ENCODE peak calls at places on chromosomes 13 and 19, in six cellular contexts. V is mucosa of descending colon, I is tibial nerve, Q is fibroblast of lung, T is choroid plexus epithelial cell, G is GM10248. N is an unnamed sample.

GRCh38 chr13:30125422-30126073 is 181.8 kb downstream of the KATNAL1 start:
- DNase-seq in V (no peak), I (peak; percentile 59), Q (peak; percentile 93), T (peak; percentile 96), G (no peak), N (no peak)

GRCh38 chr13:80235559-80236296 is 105.2 kb downstream of the SPRY2 start:
- DNase-seq in V (no peak), I (no peak), Q (peak; percentile 25), T (peak; percentile 63), G (no peak), N (no peak)

GRCh38 chr19:39546599-39546998 is 6.6 kb upstream of the EID2 start:
- DNase-seq in V (no peak), I (no peak), Q (no peak), T (no peak), G (no peak), N (no peak)

GRCh38 chr13:63855457-63856118 is 2439.9 kb upstream of the PCDH20 start:
- DNase-seq in V (no peak), I (no peak), Q (no peak), T (peak; percentile 63), G (no peak), N (no peak)

GRCh38 chr13:83312194-83312593 is 570.1 kb downstream of the SLITRK1 start:
- DNase-seq in V (no peak), I (no peak), Q (no peak), T (peak; percentile 49), G (no peak), N (no peak)

GRCh38 chr13:100230813-100231575 is 142.1 kb downstream of the PCCA start:
- DNase-seq in V (no peak), I (no peak), Q (no peak), T (peak; percentile 34), G (no peak), N (peak; percentile 13)

GRCh38 chr19:23015660-23016059 is 12.7 kb upstream of the ZNF728 start:
- DNase-seq in V (no peak), I (no peak), Q (no peak), T (no peak), G (no peak), N (no peak)

GRCh38 chr19:49214701-49215100 is 57.1 kb downstream of the TRPM4 start:
- DNase-seq in V (no peak), I (no peak), Q (no peak), T (no peak), G (peak; percentile 56), N (peak; percentile 59)

GRCh38 chr19:38793186-38793585 is 4.2 kb downstream of the LGALS7B start:
- DNase-seq in V (no peak), I (no peak), Q (peak; percentile 50), T (peak; percentile 64), G (no peak), N (no peak)

GRCh38 chr19:15141143-15141542 is 33.9 kb downstream of the SYDE1 start:
- DNase-seq in V (no peak), I (no peak), Q (no peak), T (no peak), G (no peak), N (no peak)

GRCh38 chr19:15454371-15454800 is 4.6 kb upstream of the WIZ start:
- DNase-seq in V (no peak), I (no peak), Q (no peak), T (no peak), G (no peak), N (no peak)

GRCh38 chr19:39154626-39155100 is 29.1 kb downstream of the PAK4 start:
- DNase-seq in V (peak; percentile 71), I (no peak), Q (no peak), T (peak; percentile 18), G (no peak), N (no peak)

GRCh38 chr13:30111810-30112209 is 195.5 kb downstream of the KATNAL1 start:
- DNase-seq in V (no peak), I (no peak), Q (no peak), T (no peak), G (peak; percentile 41), N (peak; percentile 48)

GRCh38 chr13:41284512-41285288 is 21.3 kb upstream of the MTRF1 start:
- DNase-seq in V (no peak), I (no peak), Q (peak; percentile 48), T (peak; percentile 69), G (no peak), N (no peak)

GRCh38 chr19:15288146-15288963 is 44.0 kb downstream of the BRD4 start:
- DNase-seq in V (peak; percentile 72), I (no peak), Q (no peak), T (no peak), G (no peak), N (no peak)

GRCh38 chr13:48829536-48829935 is 146.2 kb upstream of the FNDC3A start:
- DNase-seq in V (no peak), I (no peak), Q (no peak), T (no peak), G (no peak), N (no peak)

GRCh38 chr19:51027126-51027806 is 850 bp upstream of the KLK11 start:
- DNase-seq in V (no peak), I (no peak), Q (no peak), T (no peak), G (no peak), N (no peak)

GRCh38 chr19:36916991-36917390 is 859 bp downstream of the ZNF568 start:
- DNase-seq in V (no peak), I (no peak), Q (peak; percentile 55), T (peak; percentile 55), G (no peak), N (no peak)

GRCh38 chr13:46607768-46608553 is 55.0 kb downstream of the LRCH1 start:
- DNase-seq in V (no peak), I (no peak), Q (no peak), T (no peak), G (no peak), N (no peak)

GRCh38 chr13:31890946-31891345 is 140.6 kb upstream of the FRY start:
- DNase-seq in V (no peak), I (no peak), Q (no peak), T (no peak), G (no peak), N (no peak)

GRCh38 chr19:821228-821975 is at the start of gene PLPPR3:
- DNase-seq in V (no peak), I (no peak), Q (no peak), T (no peak), G (no peak), N (no peak)

GRCh38 chr13:102402292-102402691 is 444 bp upstream of the FGF14 start:
- DNase-seq in V (no peak), I (no peak), Q (peak; percentile 70), T (peak; percentile 41), G (peak; percentile 27), N (no peak)

GRCh38 chr13:41740479-41740878 is 220.4 kb downstream of the VWA8 start:
- DNase-seq in V (no peak), I (no peak), Q (no peak), T (peak; percentile 10), G (no peak), N (no peak)

GRCh38 chr13:94967183-94968039 is 255.1 kb upstream of the SOX21 start:
- DNase-seq in V (no peak), I (no peak), Q (peak; percentile 17), T (peak; percentile 19), G (peak; percentile 37), N (peak; percentile 45)

DNA sequence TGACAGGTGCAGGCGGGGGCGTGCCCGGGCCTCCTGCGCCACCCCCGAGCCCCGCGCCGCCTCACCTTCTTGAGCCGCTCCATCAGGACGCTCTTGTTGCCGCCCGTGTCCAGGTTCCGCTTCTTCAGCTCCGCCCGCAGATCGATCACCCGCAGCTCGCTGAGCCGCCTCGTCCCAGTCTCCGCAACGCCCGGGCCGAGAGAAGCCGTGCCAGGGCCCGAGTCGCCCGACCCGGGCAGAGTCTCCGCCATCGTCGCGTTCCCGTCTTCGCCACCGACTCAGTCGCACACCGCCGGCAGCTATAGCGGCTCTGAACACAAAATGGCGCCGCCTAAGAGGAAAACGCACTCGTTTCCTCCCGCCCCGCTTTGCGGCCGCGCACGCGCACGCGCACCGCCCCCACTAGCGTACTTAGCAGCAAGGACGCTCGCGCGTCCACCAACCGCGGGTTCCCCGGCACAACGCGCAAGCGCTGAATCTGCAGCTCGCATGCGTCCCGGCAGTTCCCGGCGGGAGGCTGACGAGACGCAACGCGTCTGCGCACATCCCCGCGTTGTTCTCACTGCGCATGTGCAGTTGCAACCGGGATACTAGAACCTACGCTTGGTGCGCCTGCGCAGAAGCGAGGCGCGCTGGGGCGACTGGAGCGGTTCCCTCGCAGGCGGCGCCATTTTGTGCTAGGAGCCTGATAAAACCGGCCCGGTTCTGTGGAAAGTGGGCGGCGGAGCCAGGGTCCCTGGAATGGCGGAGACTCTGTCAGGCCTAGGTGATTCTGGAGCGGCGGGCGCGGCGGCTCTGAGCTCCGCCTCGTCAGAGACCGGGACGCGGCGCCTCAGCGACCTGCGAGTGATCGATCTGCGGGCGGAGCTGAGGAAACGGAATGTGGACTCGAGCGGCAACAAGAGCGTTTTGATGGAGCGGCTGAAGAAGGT is at the start of the genes SAFB and SAFB2:
- DNase-seq in V (peak; percentile 100), I (peak; percentile 96), Q (peak; percentile 100), T (peak; percentile 100), G (peak; percentile 99), N (peak; percentile 99)
- TF ChIP-seq CTCF in V (no peak), I (no peak), Q (no peak), T (no peak), G (no peak), N (no peak)

GRCh38 chr19:18203863-18204393 is at the start of gene RAB3A:
- DNase-seq in V (peak; percentile 100), I (peak; percentile 100), Q (peak; percentile 100), T (peak; percentile 100), G (peak; percentile 99), N (peak; percentile 98)
- TF ChIP-seq CTCF in V (peak; percentile 43), I (no peak), Q (no peak), T (no peak), G (no peak), N (no peak)

DNA sequence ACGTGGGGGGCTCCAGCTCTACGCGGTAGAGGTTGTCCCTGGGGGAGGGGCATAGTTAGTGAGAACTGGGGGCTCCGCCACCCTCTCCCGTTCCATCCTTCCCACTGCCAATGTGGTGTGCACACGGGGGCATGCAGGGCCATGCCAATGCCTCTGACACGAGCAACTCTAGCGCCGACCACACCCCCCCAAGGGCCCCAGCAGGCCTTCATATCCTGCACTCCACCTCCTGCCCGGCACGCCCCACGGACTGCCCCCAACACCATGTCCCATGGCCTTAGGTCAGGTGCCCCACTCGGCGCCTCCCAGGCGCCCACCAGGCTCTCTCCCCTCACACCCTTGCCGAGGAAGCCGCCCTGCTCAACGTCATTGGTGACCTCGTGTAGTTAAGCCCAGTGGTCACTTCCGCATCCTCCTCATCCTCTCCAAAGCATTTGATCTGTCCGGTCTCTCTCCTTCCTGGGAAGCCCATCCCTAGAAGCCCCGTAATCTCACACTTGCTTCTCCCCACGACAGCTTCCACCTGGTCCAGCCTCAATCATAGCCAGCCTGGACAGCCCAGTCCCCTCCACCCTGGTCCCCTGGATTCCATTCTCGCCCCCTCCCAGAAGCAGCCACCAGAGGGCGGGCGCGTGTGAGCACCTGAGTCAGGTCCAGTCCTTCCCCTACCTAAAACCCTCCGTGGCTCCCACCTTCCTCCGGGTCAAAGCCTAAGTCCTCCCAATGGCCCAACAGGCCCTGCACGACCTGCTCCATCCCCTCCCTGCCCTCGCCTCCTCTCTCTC is 2.1 kb downstream of the SEMA6B start:
- DNase-seq in V (no peak), I (no peak), Q (no peak), T (no peak), G (no peak), N (no peak)
- TF ChIP-seq CTCF in V (no peak), I (peak; percentile 8), Q (no peak), T (peak; percentile 15), G (peak; percentile 45), N (no peak)

GRCh38 chr13:103514188-103514587 is 448.0 kb upstream of the SLC10A2 start:
- DNase-seq in V (no peak), I (no peak), Q (no peak), T (no peak), G (no peak), N (no peak)

GRCh38 chr13:103515410-103515809 is 449.2 kb upstream of the SLC10A2 start:
- DNase-seq in V (no peak), I (no peak), Q (no peak), T (no peak), G (no peak), N (no peak)

GRCh38 chr13:103510007-103510406 is 443.8 kb upstream of the SLC10A2 start:
- DNase-seq in V (no peak), I (no peak), Q (no peak), T (no peak), G (no peak), N (no peak)
- TF ChIP-seq CTCF in V (no peak), I (no peak), Q (no peak), T (no peak), G (no peak), N (no peak)

N was measured in GM20000.